ENCODE peak calls at places on chromosome 12, in four cellular contexts. E, H, Q and M are unnamed samples.

GRCh38 chr12:67026847-67027246 is 242.3 kb upstream of the CAND1 start:
- DNase-seq in H (no peak), E (no peak), Q (no peak), M (no peak)

GRCh38 chr12:81644503-81644902 is 114.6 kb downstream of the PPFIA2 start:
- DNase-seq in H (no peak), E (peak), Q (no peak), M (no peak)

GRCh38 chr12:103387385-103387784 is 108.4 kb downstream of the C12orf42 start:
- DNase-seq in H (no peak), Q (no peak), E (no peak), M (no peak)

GRCh38 chr12:124913474-124914391 is 717 bp downstream of the UBC start:
- DNase-seq in Q (peak), E (peak), H (no peak), M (peak)

GRCh38 chr12:69360348-69360672 is 767 bp downstream of the YEATS4 start:
- DNase-seq in Q (no peak), H (no peak), E (no peak), M (no peak)

GRCh38 chr12:45536254-45536653 is 193.3 kb upstream of the ARID2 start:
- DNase-seq in Q (no peak), H (no peak), E (no peak), M (no peak)

GRCh38 chr12:121801601-121802484 is 2.0 kb upstream of the SETD1B start:
- DNase-seq in E (peak), H (no peak), Q (no peak), M (no peak)

GRCh38 chr12:54153586-54153985 is 35.2 kb downstream of the SMUG1 start:
- DNase-seq in Q (no peak), E (no peak), H (no peak), M (no peak)

GRCh38 chr12:100896192-100896591 is 101.6 kb downstream of the ANO4 start:
- DNase-seq in E (no peak), Q (no peak), H (no peak), M (no peak)

GRCh38 chr12:95077341-95077740 is 3.9 kb upstream of the NR2C1 start:
- DNase-seq in Q (no peak), H (no peak), E (no peak), M (no peak)

GRCh38 chr12:54988402-54989054 is 4.0 kb upstream of the TESPA1 start:
- DNase-seq in Q (peak), E (peak), H (peak), M (peak)

GRCh38 chr12:124449623-124450375 is 117.6 kb downstream of the NCOR2 start:
- DNase-seq in H (no peak), E (no peak), Q (no peak), M (no peak)

GRCh38 chr12:3604750-3605638 is 114.0 kb downstream of the PRMT8 start:
- DNase-seq in Q (peak), E (no peak), H (peak), M (peak)

GRCh38 chr12:103583008-103583407 is 4.1 kb upstream of the STAB2 start:
- DNase-seq in E (no peak), H (no peak), Q (no peak), M (no peak)

GRCh38 chr12:82625523-82625922 is 61.2 kb upstream of the TMTC2 start:
- DNase-seq in H (peak), Q (no peak), E (no peak), M (peak)

GRCh38 chr12:87274594-87275245 is 754.5 kb downstream of the C12orf50 start:
- DNase-seq in E (peak), H (no peak), Q (no peak), M (no peak)

GRCh38 chr12:92735131-92735721 is 32.4 kb downstream of the PLEKHG7 start:
- DNase-seq in E (no peak), H (no peak), Q (no peak), M (no peak)

GRCh38 chr12:113831016-113831415 is 135.1 kb downstream of the RBM19 start:
- DNase-seq in E (no peak), H (no peak), Q (no peak), M (no peak)

GRCh38 chr12:48946206-48946605 is 11.1 kb downstream of the ARF3 start:
- DNase-seq in E (no peak), H (no peak), Q (no peak), M (no peak)

GRCh38 chr12:120538281-120539156 is 4.4 kb downstream of the RNF10 start:
- DNase-seq in Q (peak), E (peak), H (no peak), M (no peak)

GRCh38 chr12:115060477-115061168 is 376.6 kb upstream of the TBX3 start:
- DNase-seq in H (no peak), Q (no peak), E (no peak), M (no peak)

GRCh38 chr12:92129609-92130008 is 16.0 kb downstream of the BTG1 start:
- DNase-seq in E (no peak), Q (no peak), H (no peak), M (no peak)

GRCh38 chr12:108798551-108799221 is 58.7 kb downstream of the SSH1 start:
- DNase-seq in E (no peak), H (peak), Q (peak), M (peak)

GRCh38 chr12:62781136-62781880 is 153.6 kb downstream of the PPM1H start:
- DNase-seq in Q (no peak), H (no peak), E (no peak), M (no peak)

GRCh38 chr12:113130457-113131135 is 5.0 kb downstream of the RASAL1 start:
- DNase-seq in E (no peak), H (peak), Q (no peak), M (peak)